ENCODE peak calls at places on chromosomes 7 and 10, in six cellular contexts. Y is hypothalamus; W is stimulated activated CD4-positive, alpha-beta T cell treated with anti-CD3 and anti-CD28 coated beads, Interleukin-4, amount 100 ng/mL, for 4 hours; X is AG08396; M is body of pancreas; H is WTC11. O is an unnamed sample.

GRCh38 chr10:126867567-126868365 is 37.5 kb upstream of the DOCK1 start:
- DNase-seq in M (no peak), Y (no peak), X (peak), H (no peak), W (no peak), O (no peak)

GRCh38 chr7:30987936-30988335 is 24.2 kb downstream of the GHRHR start:
- DNase-seq in M (no peak), Y (no peak), W (no peak), X (no peak), H (no peak), O (no peak)

GRCh38 chr10:121668336-121669009 is 70.2 kb upstream of the FGFR2 start:
- DNase-seq in Y (no peak), H (peak), X (no peak), W (no peak), M (peak), O (peak)

GRCh38 chr7:101905203-101905865 is 87.9 kb downstream of the CUX1 start:
- DNase-seq in H (no peak), X (no peak), W (no peak), M (no peak), Y (no peak), O (no peak)

GRCh38 chr10:74175510-74176379 is 24.7 kb downstream of the ADK start:
- DNase-seq in X (no peak), H (no peak), W (no peak), Y (no peak), M (no peak), O (no peak)

GRCh38 chr10:11504566-11505285 is 106.7 kb downstream of the USP6NL start:
- DNase-seq in X (no peak), Y (no peak), M (no peak), H (no peak), W (no peak), O (no peak)

GRCh38 chr7:30744075-30744417 is 7.9 kb upstream of the INMT start:
- DNase-seq in X (no peak), H (no peak), W (no peak), M (no peak), Y (no peak), O (no peak)

GRCh38 chr7:2821161-2821841 is 22.8 kb downstream of the GNA12 start:
- DNase-seq in Y (no peak), M (peak), X (no peak), W (no peak), H (no peak), O (peak)

GRCh38 chr10:112804036-112804435 is 146.0 kb upstream of the TCF7L2 start:
- DNase-seq in Y (no peak), M (peak), W (no peak), X (no peak), H (no peak), O (peak)

GRCh38 chr10:8462565-8462964 is 408.1 kb downstream of the GATA3 start:
- DNase-seq in Y (no peak), H (no peak), W (no peak), X (no peak), M (no peak), O (no peak)

GRCh38 chr10:45418859-45419672 is 45.0 kb downstream of the ALOX5 start:
- DNase-seq in H (peak), Y (no peak), M (peak), W (peak), X (peak), O (peak)

GRCh38 chr10:89235073-89235798 is 16.3 kb downstream of the LIPA start:
- DNase-seq in Y (peak), W (no peak), H (no peak), M (peak), X (peak), O (peak)

GRCh38 chr7:155864271-155864985 is 52.2 kb upstream of the SHH start:
- DNase-seq in H (no peak), W (no peak), M (no peak), X (no peak), Y (no peak), O (peak)

GRCh38 chr7:28701731-28702130 is 256.4 kb downstream of the TRIL start:
- DNase-seq in Y (no peak), M (no peak), W (no peak), X (no peak), H (no peak), O (no peak)

GRCh38 chr10:48503293-48503911 is 101.5 kb downstream of the ARHGAP22 start:
- DNase-seq in Y (no peak), M (no peak), X (no peak), H (no peak), W (no peak), O (no peak)

GRCh38 chr10:97785731-97786130 is 13.9 kb upstream of the SFRP5 start:
- DNase-seq in Y (no peak), W (no peak), M (peak), X (no peak), H (no peak), O (no peak)

GRCh38 chr10:77804371-77804770 is 122.2 kb downstream of the DLG5 start:
- DNase-seq in Y (no peak), M (no peak), W (no peak), H (no peak), X (no peak), O (no peak)

GRCh38 chr10:81018898-81019890 is 481.5 kb downstream of the SH2D4B start:
- DNase-seq in M (peak), X (peak), W (no peak), H (peak), Y (no peak), O (peak)

GRCh38 chr7:150340024-150340749 is 1.2 kb downstream of the RARRES2 start:
- DNase-seq in Y (no peak), M (peak), X (peak), W (no peak), H (peak), O (peak)

GRCh38 chr7:84688671-84689070 is 494.1 kb upstream of the SEMA3A start:
- DNase-seq in H (no peak), M (no peak), W (no peak), X (no peak), Y (no peak), O (no peak)

GRCh38 chr7:105643857-105644256 is 62.6 kb upstream of the EFCAB10 start:
- DNase-seq in Y (no peak), W (no peak), M (no peak), H (no peak), X (no peak), O (peak)

GRCh38 chr10:5944389-5945202 is 32.7 kb downstream of the IL15RA start:
- DNase-seq in H (no peak), Y (no peak), X (peak), M (peak), W (no peak), O (no peak)

GRCh38 chr10:130935897-130936550 is 375.5 kb downstream of the TCERG1L start:
- DNase-seq in Y (no peak), H (no peak), M (no peak), W (no peak), X (no peak), O (peak)

GRCh38 chr7:2085804-2086203 is 146.9 kb downstream of the MAD1L1 start:
- DNase-seq in W (no peak), Y (no peak), M (no peak), H (no peak), X (no peak), O (no peak)

GRCh38 chr10:50567384-50567783 is 56.4 kb downstream of the SGMS1 start:
- DNase-seq in W (no peak), H (no peak), Y (no peak), M (peak), X (no peak), O (no peak)

GRCh38 chr10:87661861-87662785 is 2.4 kb downstream of the PAPSS2 start:
- DNase-seq in Y (no peak), M (no peak), X (no peak), H (no peak), W (no peak), O (no peak)

GRCh38 chr10:59900044-59900727 is 6.2 kb downstream of the CCDC6 start:
- DNase-seq in H (no peak), Y (no peak), W (no peak), X (no peak), M (no peak), O (no peak)

GRCh38 chr10:27383595-27384542 is 120.2 kb upstream of the RAB18 start:
- DNase-seq in X (no peak), W (no peak), M (no peak), H (no peak), Y (no peak), O (no peak)

GRCh38 chr7:94980418-94981142 is 73.2 kb downstream of the PPP1R9A start:
- DNase-seq in X (no peak), Y (no peak), M (peak), W (no peak), H (no peak), O (no peak)

GRCh38 chr10:121281576-121281975 is 316.7 kb downstream of the FGFR2 start:
- DNase-seq in Y (no peak), H (no peak), W (no peak), X (no peak), M (no peak), O (no peak)